ENCODE peak calls at places on chromosomes 12 and 14, in five cellular contexts. E, X, C, G and N are unnamed samples.

GRCh38 chr12:49983892-49984291 is 11.1 kb downstream of the AQP6 start:
- DNase-seq in E (no peak), X (peak), C (peak), G (no peak), N (no peak)

GRCh38 chr14:77120771-77121743 is 20.5 kb downstream of the ZDHHC22 start:
- DNase-seq in E (no peak), X (no peak), C (no peak), G (no peak), N (no peak)

GRCh38 chr12:62865090-62865489 is 69.9 kb downstream of the PPM1H start:
- DNase-seq in E (no peak), X (no peak), C (no peak), G (no peak), N (no peak)

GRCh38 chr12:122851820-122852219 is 16.6 kb downstream of the HIP1R start:
- DNase-seq in E (no peak), X (peak), C (peak), G (no peak), N (peak)

GRCh38 chr12:39846304-39846703 is 226.7 kb upstream of the ABCD2 start:
- DNase-seq in E (no peak), X (no peak), C (no peak), G (no peak), N (no peak)

GRCh38 chr12:9098115-9098452 is 17.6 kb downstream of the A2M start:
- DNase-seq in E (no peak), X (no peak), C (no peak), G (no peak), N (no peak)

GRCh38 chr12:124727244-124727673 is 136.4 kb downstream of the SCARB1 start:
- DNase-seq in E (peak), X (peak), C (no peak), G (no peak), N (no peak)

GRCh38 chr12:40942326-40942725 is 245.8 kb upstream of the PDZRN4 start:
- DNase-seq in E (no peak), X (no peak), C (peak), G (no peak), N (no peak)

GRCh38 chr12:56282030-56282429 is 15.3 kb downstream of the COQ10A start:
- DNase-seq in E (no peak), X (no peak), C (no peak), G (no peak), N (no peak)

GRCh38 chr14:60184597-60185555 is 19.7 kb upstream of the DHRS7 start:
- DNase-seq in E (no peak), X (no peak), C (no peak), G (no peak), N (no peak)

GRCh38 chr14:100438678-100439592 is 115.8 kb downstream of the SLC25A47 start:
- DNase-seq in E (peak), X (peak), C (peak), G (peak), N (peak)

GRCh38 chr12:49912345-49912744 is 8.6 kb upstream of the FAIM2 start:
- DNase-seq in E (no peak), X (no peak), C (no peak), G (no peak), N (no peak)

GRCh38 chr12:48795550-48796455 is 6.9 kb upstream of the ADCY6 start:
- DNase-seq in E (peak), X (peak), C (peak), G (peak), N (no peak)

GRCh38 chr12:25377475-25378179 is 126.9 kb upstream of the KRAS start:
- DNase-seq in E (no peak), X (no peak), C (peak), G (no peak), N (no peak)

GRCh38 chr14:27553820-27554219 is 956.0 kb upstream of the NOVA1 start:
- DNase-seq in E (no peak), X (no peak), C (peak), G (no peak), N (no peak)

GRCh38 chr12:71567562-71567961 is 96.1 kb downstream of the ZFC3H1 start:
- DNase-seq in E (peak), X (no peak), C (no peak), G (no peak), N (no peak)

GRCh38 chr12:45705404-45705803 is 24.1 kb upstream of the ARID2 start:
- DNase-seq in E (no peak), X (no peak), C (no peak), G (no peak), N (no peak)

GRCh38 chr14:70045715-70046535 is 142.8 kb downstream of the SLC8A3 start:
- DNase-seq in E (peak), X (peak), C (peak), G (no peak), N (no peak)

GRCh38 chr12:74285773-74286172 is 251.9 kb upstream of the ATXN7L3B start:
- DNase-seq in E (no peak), X (no peak), C (no peak), G (no peak), N (peak)

GRCh38 chr14:95033851-95034622 is 123.3 kb downstream of the DICER1 start:
- DNase-seq in E (no peak), X (no peak), C (no peak), G (no peak), N (no peak)

GRCh38 chr12:9331218-9331626 is 123.0 kb upstream of the PZP start:
- DNase-seq in E (peak), X (peak), C (peak), G (no peak), N (no peak)

GRCh38 chr12:64461634-64462414 is 9.9 kb downstream of the TBK1 start:
- DNase-seq in E (no peak), X (peak), C (peak), G (no peak), N (peak)

GRCh38 chr14:58817846-58818245 is 180.1 kb downstream of the DACT1 start:
- DNase-seq in E (no peak), X (no peak), C (peak), G (no peak), N (no peak)

GRCh38 chr14:33184587-33184986 is 245.9 kb downstream of the NPAS3 start:
- DNase-seq in E (no peak), X (no peak), C (peak), G (no peak), N (no peak)
- TF ChIP-seq CTCF in E (no peak), X (no peak), C (peak), G (no peak), N (peak)

DNA sequence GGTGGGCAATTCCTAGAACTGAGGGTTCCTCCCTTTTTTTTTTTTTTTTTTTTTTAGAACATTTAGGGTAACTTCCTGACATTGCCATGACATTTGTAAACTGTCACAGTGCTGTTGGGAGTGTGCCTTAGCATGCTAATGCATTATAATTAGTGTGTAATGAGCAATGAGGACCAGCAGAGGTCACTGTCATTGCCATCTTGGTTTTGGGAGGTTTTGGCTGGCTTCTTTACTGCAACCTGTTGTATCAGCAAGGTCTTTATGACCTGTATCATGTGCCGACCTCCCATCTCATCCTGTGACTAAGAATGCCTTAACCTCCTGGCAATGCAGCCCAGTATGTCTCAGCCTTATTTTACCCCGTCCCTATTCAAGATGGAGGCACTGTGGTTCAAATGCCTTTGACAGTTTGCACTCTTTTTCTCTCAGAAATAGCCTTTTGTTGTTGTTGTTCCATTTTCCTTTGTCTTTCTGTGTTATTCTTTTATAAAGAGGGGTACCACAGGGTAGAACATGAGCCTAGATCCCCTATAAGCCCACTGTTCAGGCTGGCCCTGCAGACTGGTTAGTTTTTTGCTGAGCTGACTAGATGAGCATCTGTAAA is 75.6 kb upstream of the DCD start:
- DNase-seq in E (no peak), X (no peak), C (no peak), G (no peak), N (no peak)
- TF ChIP-seq CTCF in E (peak), X (peak), C (peak), G (no peak), N (peak)

DNA sequence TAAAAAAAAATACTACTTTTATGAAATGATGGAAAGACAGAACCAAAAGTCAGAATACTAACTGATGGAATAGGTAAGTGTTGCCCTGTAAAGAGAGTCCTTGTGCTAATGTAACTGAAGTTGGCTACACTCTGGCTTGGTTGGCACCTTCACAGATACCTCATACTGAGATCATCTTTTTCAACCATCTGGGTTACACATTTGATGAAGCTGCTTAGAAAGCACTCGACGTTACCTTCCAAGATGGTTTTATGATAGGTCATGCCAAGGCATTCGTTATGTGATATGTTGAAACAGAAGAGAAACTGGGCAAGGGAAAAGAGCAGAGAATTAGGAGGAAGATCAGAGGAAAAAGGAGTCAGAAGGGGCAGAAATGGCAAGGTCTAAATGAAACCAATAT is 203.8 kb downstream of the ADAMTS20 start:
- DNase-seq in E (no peak), X (no peak), C (no peak), G (no peak), N (no peak)
- TF ChIP-seq CTCF in E (no peak), X (no peak), C (no peak), G (no peak), N (no peak)

GRCh38 chr12:13443028-13443427 is 246.5 kb downstream of the EMP1 start:
- DNase-seq in E (no peak), X (no peak), C (no peak), G (no peak), N (no peak)

GRCh38 chr12:13443498-13443897 is 247.0 kb downstream of the EMP1 start:
- DNase-seq in E (no peak), X (no peak), C (no peak), G (no peak), N (no peak)

GRCh38 chr12:13440844-13441243 is 244.3 kb downstream of the EMP1 start:
- DNase-seq in E (no peak), X (no peak), C (no peak), G (no peak), N (no peak)

GRCh38 chr12:13444076-13444475 is 247.6 kb downstream of the EMP1 start:
- DNase-seq in E (no peak), X (no peak), C (no peak), G (no peak), N (no peak)

GRCh38 chr12:13442457-13442856 is 245.9 kb downstream of the EMP1 start:
- DNase-seq in E (no peak), X (no peak), C (no peak), G (no peak), N (no peak)
- TF ChIP-seq CTCF in E (no peak), X (no peak), C (no peak), G (no peak), N (no peak)

GRCh38 chr12:54143233-54143986 is 45.4 kb downstream of the SMUG1 start:
- DNase-seq in E (no peak), X (no peak), C (no peak), G (no peak), N (no peak)
- TF ChIP-seq CTCF in E (no peak), X (no peak), C (no peak), G (no peak), N (no peak)

GRCh38 chr12:90167501-90167900 is 458.9 kb upstream of the ATP2B1 start:
- DNase-seq in E (no peak), X (no peak), C (no peak), G (no peak), N (no peak)

GRCh38 chr12:90166012-90166411 is 457.4 kb upstream of the ATP2B1 start:
- DNase-seq in E (no peak), X (no peak), C (no peak), G (no peak), N (no peak)

GRCh38 chr12:90166671-90167070 is 458.0 kb upstream of the ATP2B1 start:
- DNase-seq in E (no peak), X (no peak), C (no peak), G (no peak), N (no peak)

GRCh38 chr12:90163975-90164374 is 455.3 kb upstream of the ATP2B1 start:
- DNase-seq in E (no peak), X (no peak), C (no peak), G (no peak), N (no peak)
- TF ChIP-seq CTCF in E (no peak), X (no peak), C (no peak), G (no peak), N (no peak)

GRCh38 chr14:106039400-106039799 is 513.0 kb downstream of the TMEM121 start:
- DNase-seq in E (no peak), X (peak), C (no peak), G (no peak), N (no peak)
- TF ChIP-seq CTCF in E (peak), X (peak), C (no peak), G (no peak), N (no peak)

GRCh38 chr12:54004063-54004840 is 4.3 kb downstream of the HOXC9 start:
- DNase-seq in E (no peak), X (no peak), C (no peak), G (no peak), N (no peak)
- TF ChIP-seq CTCF in E (no peak), X (no peak), C (no peak), G (no peak), N (no peak)

DNA sequence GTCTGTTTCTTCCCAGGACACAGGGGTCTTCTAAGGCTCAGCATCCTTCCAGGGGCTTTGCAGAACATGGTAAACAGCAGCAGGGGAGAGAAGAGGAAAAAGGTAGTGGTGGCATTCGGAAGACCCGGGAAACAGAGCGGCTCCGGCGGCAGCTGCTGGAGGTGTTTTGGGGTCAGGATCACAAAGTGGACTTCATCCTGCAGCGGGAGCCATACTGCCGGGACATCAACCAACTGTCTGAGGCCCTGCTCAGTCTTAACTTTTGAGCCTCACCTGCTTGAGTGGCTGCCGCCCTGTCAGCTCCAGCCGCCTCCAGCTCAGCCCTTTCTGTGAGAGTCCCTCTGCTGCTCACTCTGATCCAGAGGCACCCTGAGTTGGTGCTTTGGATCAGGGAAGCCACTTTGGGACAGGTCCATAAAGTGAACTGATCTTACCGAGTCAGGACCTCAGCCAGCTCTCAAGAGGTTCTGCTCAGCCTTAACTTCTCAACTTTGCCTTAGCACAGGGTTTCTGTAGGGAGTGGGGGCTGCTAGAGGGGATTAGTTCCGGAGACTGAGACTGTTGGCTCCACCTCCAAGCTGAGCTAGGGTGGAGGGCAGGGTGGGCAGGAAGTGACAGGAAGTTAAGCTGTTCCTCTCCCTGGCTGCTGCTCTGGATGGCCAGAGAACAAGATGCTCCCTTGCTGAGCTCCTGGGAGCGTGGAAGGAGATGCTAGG is 5.4 kb downstream of the SDR39U1 start:
- DNase-seq in E (no peak), X (no peak), C (no peak), G (no peak), N (no peak)
- TF ChIP-seq CTCF in E (no peak), X (peak), C (no peak), G (no peak), N (no peak)